ENCODE peak calls at places on chromosomes 13 and 19, in four cellular contexts. V is GM23338, S is OCI-LY7, G is mammary epithelial cell. I is an unnamed sample.
A peak's percentile ranks its signal among the peaks of the same experiment; 100 is the strongest.

GRCh38 chr19:11279505-11280236 is 16.3 kb upstream of the TSPAN16 start:
- DNase-seq in V (no peak), G (no peak), S (peak; percentile 28), I (no peak)

GRCh38 chr13:73984949-73985691 is 149.1 kb downstream of the KLF12 start:
- DNase-seq in V (peak; percentile 37), S (no peak), G (no peak), I (no peak)

GRCh38 chr13:92716749-92717148 is 509.9 kb upstream of the GPC6 start:
- DNase-seq in V (peak; percentile 30), S (no peak), G (peak; percentile 2), I (no peak)

GRCh38 chr19:48660854-48661731 is 11.7 kb downstream of the NTN5 start:
- DNase-seq in S (peak; percentile 99), V (peak; percentile 95), G (peak; percentile 83), I (peak; percentile 76)

GRCh38 chr13:47111499-47111898 is 214.6 kb upstream of the HTR2A start:
- DNase-seq in G (no peak), S (no peak), V (no peak), I (no peak)

GRCh38 chr13:102138635-102139225 is 263.1 kb downstream of the FGF14 start:
- DNase-seq in G (no peak), S (no peak), V (no peak), I (no peak)

GRCh38 chr13:99985886-99986527 is 4.4 kb downstream of the ZIC2 start:
- DNase-seq in S (no peak), G (no peak), V (no peak), I (no peak)

GRCh38 chr13:38635030-38635429 is 51.8 kb upstream of the FREM2 start:
- DNase-seq in G (no peak), S (no peak), V (peak; percentile 44), I (no peak)

GRCh38 chr19:36032251-36033104 is at the start of gene CLIP3:
- DNase-seq in S (no peak), G (no peak), V (peak; percentile 87), I (peak; percentile 83)

GRCh38 chr13:40786568-40786996 is 2.8 kb upstream of the SLC25A15 start:
- DNase-seq in S (no peak), G (no peak), V (no peak), I (peak; percentile 8)

GRCh38 chr19:12162513-12162881 is 399 bp upstream of the ZNF136 start:
- DNase-seq in S (no peak), V (no peak), G (no peak), I (no peak)

GRCh38 chr19:20662421-20663105 is 1.2 kb upstream of the ZNF626 start:
- DNase-seq in S (no peak), V (no peak), G (no peak), I (no peak)

GRCh38 chr13:60111726-60112125 is 52.0 kb downstream of the DIAPH3 start:
- DNase-seq in V (no peak), G (no peak), S (no peak), I (no peak)

GRCh38 chr19:34278783-34279182 is 24.4 kb downstream of the GARRE1 start:
- DNase-seq in V (no peak), G (no peak), S (no peak), I (no peak)

GRCh38 chr13:64819081-64819480 is 2411.1 kb downstream of the PCDH9 start:
- DNase-seq in G (no peak), V (no peak), S (no peak), I (no peak)

GRCh38 chr13:37869756-37870488 is at the start of gene TRPC4:
- DNase-seq in G (peak; percentile 58), S (no peak), V (peak; percentile 84), I (peak; percentile 84)

GRCh38 chr13:112974125-112974524 is 5.1 kb downstream of the MCF2L start:
- DNase-seq in V (no peak), G (no peak), S (no peak), I (no peak)

GRCh38 chr19:10927691-10928562 is 512 bp downstream of the YIPF2 start:
- DNase-seq in G (no peak), S (no peak), V (no peak), I (no peak)

GRCh38 chr19:47626238-47626637 is 17.3 kb downstream of the BICRA start:
- DNase-seq in V (no peak), G (no peak), S (no peak), I (no peak)

GRCh38 chr19:15255359-15255990 is 23.2 kb upstream of the EPHX3 start:
- DNase-seq in G (no peak), V (no peak), S (no peak), I (no peak)

GRCh38 chr19:15259900-15260299 is 27.7 kb upstream of the EPHX3 start:
- DNase-seq in G (no peak), S (no peak), V (no peak), I (no peak)

GRCh38 chr19:15260939-15261338 is 28.7 kb upstream of the EPHX3 start:
- DNase-seq in S (no peak), G (no peak), V (peak; percentile 46), I (no peak)

GRCh38 chr19:15256708-15257331 is 24.6 kb upstream of the EPHX3 start:
- DNase-seq in V (no peak), S (no peak), G (no peak), I (no peak)

GRCh38 chr19:15257782-15258181 is 25.5 kb upstream of the EPHX3 start:
- DNase-seq in G (no peak), S (no peak), V (no peak), I (no peak)
- H4K20me1 ChIP-seq in G (no peaks in the 10 kb centered on the region), S (no peaks in the 10 kb centered on the region), V (peaks cover 30% of the 10 kb centered on the region), I (no peaks in the 10 kb centered on the region)

DNA sequence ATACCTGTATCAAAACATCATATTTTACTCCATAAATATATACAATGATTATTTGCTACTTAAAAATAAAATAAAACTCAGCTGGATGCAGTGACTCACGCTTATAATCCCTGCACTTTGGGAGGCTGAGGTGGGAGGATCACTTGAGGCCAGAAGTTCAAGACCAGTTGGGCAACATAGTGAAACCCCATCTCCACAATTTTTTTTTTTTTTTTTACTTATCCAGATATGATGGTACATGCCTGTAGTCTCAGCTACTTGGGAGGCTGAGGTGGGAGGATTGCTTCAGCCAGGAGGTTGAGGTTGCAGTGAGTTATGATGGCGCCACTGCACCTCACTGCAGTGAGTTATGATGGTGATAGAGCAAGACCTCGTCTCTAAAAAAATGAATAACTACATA is 22.4 kb downstream of the POU2F2 start:
- DNase-seq in S (no peak), V (no peak), G (no peak), I (no peak)
- H4K20me1 ChIP-seq in S (no peaks in the 10 kb centered on the region), V (no peaks in the 10 kb centered on the region), G (no peaks in the 10 kb centered on the region), I (no peaks in the 10 kb centered on the region)

DNA sequence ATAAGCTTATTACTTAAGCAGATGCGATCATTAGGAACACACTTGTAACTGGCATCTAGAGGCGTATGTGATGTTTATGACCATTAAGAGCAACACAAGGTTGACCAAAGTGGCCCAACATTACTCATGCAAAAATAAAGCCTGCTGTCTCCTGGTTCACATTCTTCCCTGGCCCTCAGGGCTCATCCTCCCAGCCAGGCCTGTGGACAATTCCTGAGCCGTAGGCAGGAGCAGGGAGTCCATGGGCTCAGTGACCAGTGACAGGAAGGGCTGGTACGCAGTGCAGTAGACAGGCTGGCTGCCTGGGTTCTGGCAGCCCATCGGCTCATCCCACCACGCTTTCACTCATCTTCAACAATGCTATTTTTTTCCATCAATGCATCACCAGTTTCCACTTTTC is 106.0 kb downstream of the STK24 start:
- DNase-seq in S (no peak), G (no peak), V (no peak), I (no peak)
- H4K20me1 ChIP-seq in S (no peaks in the 10 kb centered on the region), G (no peaks in the 10 kb centered on the region), V (peaks cover 23% of the 10 kb centered on the region), I (no peaks in the 10 kb centered on the region)

GRCh38 chr19:2624537-2625091 is 77.9 kb downstream of the GNG7 start:
- DNase-seq in S (peak; percentile 85), V (peak; percentile 67), G (no peak), I (peak; percentile 83)
- H4K20me1 ChIP-seq in S (no peaks in the 10 kb centered on the region), V (no peaks in the 10 kb centered on the region), G (no peaks in the 10 kb centered on the region), I (no peaks in the 10 kb centered on the region)

DNA sequence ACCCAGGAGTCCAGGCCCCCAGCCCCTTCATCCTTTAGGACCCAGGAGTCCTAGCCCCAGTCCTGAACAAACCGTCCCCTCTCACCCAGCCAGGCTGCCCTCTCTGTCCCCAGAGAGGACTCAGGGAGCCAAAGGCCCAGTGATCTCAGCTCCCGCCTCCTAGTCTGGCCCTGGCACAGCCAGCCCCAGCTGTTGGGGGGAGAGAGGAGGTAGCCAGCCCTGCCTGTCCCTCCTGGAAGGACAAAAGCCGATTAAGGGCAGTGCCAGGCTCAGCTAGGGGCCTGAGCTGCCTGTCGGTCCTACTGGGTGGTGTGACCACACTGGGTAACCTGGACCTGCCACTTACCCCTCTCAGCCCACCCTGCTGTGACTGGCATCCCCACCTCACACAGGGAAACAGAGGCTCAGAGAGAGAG is 14.5 kb downstream of the LIPE start:
- DNase-seq in S (no peak), V (no peak), G (no peak), I (no peak)
- H4K20me1 ChIP-seq in S (no peaks in the 10 kb centered on the region), V (peaks cover 8% of the 10 kb centered on the region), G (no peaks in the 10 kb centered on the region), I (no peaks in the 10 kb centered on the region)

DNA sequence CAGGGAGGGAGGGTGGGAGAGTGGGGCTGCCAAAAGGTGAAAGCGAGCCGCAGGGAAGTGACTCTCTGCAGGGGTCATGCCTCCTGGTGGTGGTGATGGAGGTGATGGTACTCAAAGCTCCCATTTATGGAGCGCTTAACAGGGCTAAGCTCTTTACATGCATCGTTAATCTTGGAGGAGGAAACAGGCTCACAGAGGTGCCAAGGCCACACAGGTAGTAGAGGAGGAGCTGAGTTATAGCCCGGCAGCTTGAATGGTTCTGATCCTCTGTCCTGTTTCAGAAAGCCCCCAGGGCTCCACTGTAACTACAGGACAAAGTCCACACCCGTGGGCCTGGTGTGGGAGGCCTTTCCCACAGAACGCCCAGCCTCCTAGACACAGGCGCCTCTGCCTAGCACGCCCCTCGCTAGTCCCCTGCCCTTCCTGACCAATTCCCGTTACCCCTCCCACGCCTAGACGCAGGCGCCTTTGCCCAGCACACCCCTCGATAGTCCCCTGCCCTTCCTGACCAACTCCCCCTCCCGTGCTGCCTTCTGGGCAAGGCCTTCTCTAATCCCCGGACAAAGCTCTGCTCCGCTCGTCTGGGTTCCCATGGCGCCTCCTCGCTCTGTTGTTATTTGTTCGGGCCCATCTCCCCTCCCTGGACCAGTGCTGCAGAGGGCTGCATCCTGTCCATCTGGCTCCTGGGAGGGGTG is 10.8 kb downstream of the PPP1R37 start:
- DNase-seq in V (no peak), S (no peak), G (no peak), I (no peak)
- H4K20me1 ChIP-seq in V (peaks cover 57% of the 10 kb centered on the region), S (no peaks in the 10 kb centered on the region), G (no peaks in the 10 kb centered on the region), I (no peaks in the 10 kb centered on the region)

GRCh38 chr19:8457209-8457608 is 12.4 kb downstream of the HNRNPM start:
- DNase-seq in V (no peak), G (no peak), S (no peak), I (no peak)

GRCh38 chr19:8454218-8454617 is 9.4 kb downstream of the HNRNPM start:
- DNase-seq in G (no peak), S (no peak), V (no peak), I (no peak)

GRCh38 chr19:8457802-8458201 is 13.0 kb downstream of the HNRNPM start:
- DNase-seq in S (no peak), G (no peak), V (no peak), I (no peak)

GRCh38 chr19:8455018-8455417 is 10.2 kb downstream of the HNRNPM start:
- DNase-seq in S (no peak), G (no peak), V (no peak), I (no peak)

DNA sequence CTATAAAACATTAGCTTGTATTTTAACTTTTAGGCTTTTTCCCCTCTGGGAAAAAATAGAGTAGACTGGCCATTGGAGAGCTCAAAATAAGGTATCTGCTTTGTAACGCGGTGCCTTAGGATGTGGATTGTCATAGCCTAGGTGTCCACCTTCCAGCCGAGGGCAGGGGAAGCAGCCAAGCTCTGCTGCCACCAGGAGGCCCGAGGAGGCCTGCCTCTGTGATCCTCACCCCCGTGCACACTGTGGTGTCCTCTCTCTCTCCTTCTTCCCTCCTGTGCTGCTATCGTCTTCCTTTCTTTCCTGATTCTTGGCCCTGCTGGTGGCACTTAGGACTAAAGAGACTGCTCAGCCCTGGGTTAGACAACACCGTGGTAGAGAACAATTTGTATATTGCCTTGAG is 11.3 kb downstream of the HNRNPM start:
- DNase-seq in V (peak; percentile 64), S (no peak), G (no peak), I (peak; percentile 64)
- H4K20me1 ChIP-seq in V (peaks cover 99% of the 10 kb centered on the region), S (peaks cover 86% of the 10 kb centered on the region), G (peaks cover 54% of the 10 kb centered on the region), I (no peaks in the 10 kb centered on the region)

I was measured in H9.